ENCODE peak calls at places on chromosomes 7 and 10, in seven cellular contexts. L is stomach, N is heart right ventricle, T is HL-60, D is fibroblast of lung, F is IMR-90, R is cardiac muscle cell. C is an unnamed sample.

GRCh38 chr10:43194266-43194665 is 56.0 kb downstream of the CSGALNACT2 start:
- DNase-seq in L (no peak), N (no peak), T (no peak), D (no peak), F (no peak), R (no peak), C (no peak)

GRCh38 chr7:2202361-2202761 is 30.4 kb downstream of the MAD1L1 start:
- DNase-seq in L (no peak), N (no peak), T (no peak), D (no peak), F (no peak), R (no peak), C (no peak)

GRCh38 chr7:4279210-4279609 is 402.9 kb upstream of the FOXK1 start:
- DNase-seq in L (no peak), N (no peak), T (no peak), D (no peak), F (no peak), R (no peak), C (no peak)

GRCh38 chr10:131655101-131655849 is 245.5 kb upstream of the PPP2R2D start:
- DNase-seq in L (peak), N (no peak), T (no peak), D (no peak), F (no peak), R (peak), C (no peak)

GRCh38 chr10:121753726-121754476 is 155.7 kb upstream of the FGFR2 start:
- DNase-seq in L (no peak), N (no peak), T (no peak), D (peak), F (peak), R (no peak), C (peak)

GRCh38 chr10:73865459-73866442 is 8.6 kb downstream of the CAMK2G start:
- DNase-seq in L (no peak), N (peak), T (peak), D (no peak), F (no peak), R (no peak), C (no peak)

GRCh38 chr7:89680161-89680560 is 474.1 kb upstream of the STEAP1 start:
- DNase-seq in L (no peak), N (no peak), T (no peak), D (no peak), F (no peak), R (no peak), C (no peak)

GRCh38 chr7:71326596-71326995 is 194.7 kb downstream of the GALNT17 start:
- DNase-seq in L (no peak), N (no peak), T (no peak), D (no peak), F (no peak), R (no peak), C (no peak)

GRCh38 chr7:100626530-100627237 is 14.3 kb downstream of the MOSPD3 start:
- DNase-seq in L (peak), N (peak), T (peak), D (peak), F (peak), R (peak), C (peak)

GRCh38 chr7:149422914-149423285 is 38.0 kb downstream of the ZNF777 start:
- DNase-seq in L (peak), N (peak), T (no peak), D (no peak), F (no peak), R (no peak), C (no peak)

GRCh38 chr7:77246031-77246430 is 46.4 kb upstream of the FGL2 start:
- DNase-seq in L (no peak), N (no peak), T (no peak), D (no peak), F (no peak), R (peak), C (no peak)

GRCh38 chr7:33334349-33334748 is 205.0 kb downstream of the BBS9 start:
- DNase-seq in L (no peak), N (no peak), T (no peak), D (peak), F (peak), R (peak), C (peak)

GRCh38 chr10:86779267-86780017 is 23.0 kb downstream of the BMPR1A start:
- DNase-seq in L (no peak), N (no peak), T (no peak), D (peak), F (peak), R (no peak), C (no peak)

GRCh38 chr10:112649492-112650152 is 202.6 kb downstream of the VTI1A start:
- DNase-seq in L (no peak), N (no peak), T (no peak), D (no peak), F (peak), R (no peak), C (peak)

GRCh38 chr10:60781678-60782077 is 3.4 kb downstream of the CDK1 start:
- DNase-seq in L (no peak), N (no peak), T (no peak), D (peak), F (no peak), R (no peak), C (no peak)

GRCh38 chr10:33008499-33009243 is 50.6 kb upstream of the ITGB1 start:
- DNase-seq in L (peak), N (no peak), T (peak), D (peak), F (peak), R (peak), C (peak)

GRCh38 chr10:33005322-33006282 is 47.6 kb upstream of the ITGB1 start:
- DNase-seq in L (peak), N (peak), T (peak), D (peak), F (peak), R (peak), C (peak)

GRCh38 chr10:33006342-33006887 is 48.4 kb upstream of the ITGB1 start:
- DNase-seq in L (no peak), N (no peak), T (no peak), D (no peak), F (no peak), R (no peak), C (no peak)

GRCh38 chr10:33009244-33010131 is 51.5 kb upstream of the ITGB1 start:
- DNase-seq in L (no peak), N (no peak), T (no peak), D (no peak), F (no peak), R (no peak), C (no peak)

GRCh38 chr10:33010132-33011037 is 52.4 kb upstream of the ITGB1 start:
- DNase-seq in L (no peak), N (no peak), T (no peak), D (peak), F (peak), R (peak), C (peak)
- TF ChIP-seq CTCF in L (no peak), N (peak), T (no peak), D (peak), F (peak), R (peak), C (peak)

GRCh38 chr7:27165655-27166474 is 528 bp upstream of the HOXA9 start:
- DNase-seq in L (no peak), N (no peak), T (no peak), D (no peak), F (no peak), R (no peak), C (no peak)
- H3K4me3 ChIP-seq in L (peak), N (peak), T (no peak), D (no peak), F (peak), R (no peak), C (no peak)

DNA sequence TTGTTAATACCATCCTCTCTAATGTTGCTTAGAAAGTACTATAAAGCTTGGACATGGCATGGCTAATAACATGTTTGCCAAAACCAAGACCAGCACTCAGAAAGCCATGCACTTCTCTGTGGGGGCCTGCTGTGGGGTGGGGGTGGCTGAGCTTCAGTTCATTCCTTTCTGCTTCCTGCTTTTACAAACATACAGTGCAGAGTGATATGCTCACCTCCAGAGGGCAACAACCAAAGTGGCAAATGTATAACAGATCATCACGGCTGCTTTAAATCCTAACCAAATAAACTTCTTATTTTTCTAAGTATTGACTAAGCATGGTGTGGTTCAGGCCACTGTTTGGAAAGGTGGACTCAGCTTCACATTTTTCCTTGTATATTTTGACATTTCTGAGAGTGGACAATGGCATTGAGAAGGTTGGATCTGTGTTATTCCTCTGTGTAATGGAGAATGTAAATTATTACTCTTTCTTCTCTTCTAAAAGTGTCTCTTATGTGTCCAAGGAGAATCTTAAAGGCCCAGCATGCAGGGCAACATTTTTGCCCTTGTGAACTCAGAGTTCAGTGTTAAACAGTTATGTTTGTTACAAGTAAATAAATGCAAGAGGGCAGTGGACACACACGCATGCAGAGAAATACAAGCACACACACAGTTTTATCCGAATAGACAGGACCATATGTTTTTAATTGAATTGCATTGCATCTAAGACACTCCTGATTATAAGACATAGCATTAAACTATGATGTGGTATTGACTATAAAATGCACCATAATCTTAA is 186.1 kb downstream of the HERPUD2 start:
- DNase-seq in L (no peak), N (no peak), T (no peak), D (no peak), F (no peak), R (no peak), C (peak)
- TF ChIP-seq CTCF in L (no peak), N (peak), T (no peak), D (no peak), F (no peak), R (no peak), C (peak)

DNA sequence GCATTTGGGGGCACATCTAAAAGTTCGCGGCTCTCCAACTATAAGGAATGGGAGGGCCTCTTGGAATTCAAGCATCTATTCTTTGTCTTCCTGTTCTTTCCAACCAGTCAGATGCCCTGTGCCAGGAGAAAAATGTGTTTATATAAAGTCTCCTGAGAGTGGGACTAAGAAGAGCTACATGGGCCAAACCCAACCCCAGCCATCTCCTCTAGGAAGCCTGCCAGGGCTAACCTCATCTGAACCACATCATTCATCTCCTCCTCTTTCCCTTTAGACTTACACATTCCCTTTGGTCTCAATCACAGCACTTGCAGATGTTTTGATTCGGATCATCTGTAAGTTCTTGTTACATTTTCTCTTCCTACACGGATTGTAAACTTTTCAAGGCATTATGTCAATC is 62.6 kb downstream of the DOCK4 start:
- DNase-seq in L (no peak), N (no peak), T (no peak), D (peak), F (peak), R (no peak), C (no peak)
- H3K4me3 ChIP-seq in L (no peak), N (no peak), T (no peak), D (peak), F (no peak), R (no peak), C (no peak)

GRCh38 chr10:1089017-1089689 is 33.0 kb downstream of the WDR37 start:
- DNase-seq in L (no peak), N (no peak), T (no peak), D (no peak), F (no peak), R (no peak), C (no peak)
- TF ChIP-seq CTCF in L (no peak), N (no peak), T (no peak), D (no peak), F (no peak), R (no peak), C (no peak)

GRCh38 chr10:123141791-123142700 is 5.9 kb upstream of the HMX2 start:
- DNase-seq in L (no peak), N (no peak), T (no peak), D (no peak), F (no peak), R (no peak), C (no peak)
- H3K4me3 ChIP-seq in L (no peak), N (no peak), T (no peak), D (no peak), F (no peak), R (no peak), C (no peak)

GRCh38 chr7:21914671-21915070 is 31.0 kb downstream of the CDCA7L start:
- DNase-seq in L (no peak), N (no peak), T (no peak), D (no peak), F (no peak), R (no peak), C (peak)
- TF ChIP-seq CTCF in L (no peak), N (no peak), T (no peak), D (no peak), F (no peak), R (no peak), C (no peak)

GRCh38 chr7:117086788-117087187 is 133.5 kb downstream of the ST7 start:
- DNase-seq in L (no peak), N (no peak), T (peak), D (no peak), F (no peak), R (no peak), C (no peak)

GRCh38 chr7:117087639-117088396 is 134.5 kb downstream of the ST7 start:
- DNase-seq in L (no peak), N (no peak), T (no peak), D (no peak), F (no peak), R (no peak), C (no peak)

GRCh38 chr7:117090820-117091219 is 137.5 kb downstream of the ST7 start:
- DNase-seq in L (no peak), N (no peak), T (no peak), D (no peak), F (no peak), R (peak), C (no peak)

GRCh38 chr7:117085769-117086463 is 132.6 kb downstream of the ST7 start:
- DNase-seq in L (no peak), N (no peak), T (no peak), D (peak), F (peak), R (no peak), C (peak)

DNA sequence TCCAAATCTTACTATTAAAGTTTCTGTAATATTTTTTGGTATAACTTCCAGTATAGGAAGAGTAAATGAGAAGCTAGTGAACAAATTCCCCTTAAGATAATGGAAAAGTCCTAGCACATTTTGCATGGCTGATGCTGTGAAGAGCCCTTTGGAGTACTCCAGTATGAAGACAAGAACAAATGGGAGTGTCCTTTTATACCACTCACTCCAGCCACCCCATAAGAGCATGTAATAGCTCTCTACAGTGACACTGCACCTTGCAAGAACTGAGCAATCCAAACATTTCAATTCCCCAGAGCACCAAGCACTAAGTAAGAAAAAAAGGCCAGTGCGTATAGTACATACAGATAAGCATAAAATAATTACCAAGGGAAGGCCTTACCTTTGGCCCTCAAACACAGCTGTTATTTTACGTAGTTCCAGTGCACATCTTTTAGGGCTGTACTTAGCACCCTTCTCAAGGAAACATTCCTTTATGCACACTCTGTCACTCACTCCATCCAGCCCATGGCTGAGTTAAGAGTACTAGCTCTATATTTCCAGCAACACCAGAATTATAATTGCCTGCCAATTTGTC is 135.4 kb downstream of the ST7 start:
- DNase-seq in L (no peak), N (no peak), T (no peak), D (no peak), F (no peak), R (no peak), C (no peak)
- H3K4me3 ChIP-seq in L (no peak), N (no peak), T (no peak), D (no peak), F (no peak), R (no peak), C (no peak)